ENCODE peak calls at places on chromosomes 13 and 19, in six cellular contexts. One of them, this sample, is unnamed.
A peak's percentile ranks its signal among the peaks of the same experiment; 100 is the strongest.

GRCh38 chr13:73451120-73452029 is 392.6 kb downstream of the KLF5 start:
- DNase-seq in IMR-90: no peak
- DNase-seq in adrenal gland: no peak
- DNase-seq in fibroblast of lung: no peak
- DNase-seq in thoracic aorta: no peak
- DNase-seq in cardiac muscle cell: no peak
- DNase-seq in this sample: no peak

GRCh38 chr13:81778350-81778749 is 1437.4 kb upstream of the SPRY2 start:
- DNase-seq in IMR-90: no peak
- DNase-seq in adrenal gland: no peak
- DNase-seq in fibroblast of lung: no peak
- DNase-seq in thoracic aorta: no peak
- DNase-seq in cardiac muscle cell: no peak
- DNase-seq in this sample: no peak

GRCh38 chr19:10640361-10640760 is 13.8 kb upstream of the ILF3 start:
- DNase-seq in IMR-90: no peak
- DNase-seq in adrenal gland: no peak
- DNase-seq in fibroblast of lung: no peak
- DNase-seq in thoracic aorta: no peak
- DNase-seq in cardiac muscle cell: no peak
- DNase-seq in this sample: no peak

GRCh38 chr19:45542234-45542668 is 35.0 kb downstream of the VASP start:
- DNase-seq in IMR-90: no peak
- DNase-seq in adrenal gland: no peak
- DNase-seq in fibroblast of lung: no peak
- DNase-seq in thoracic aorta: no peak
- DNase-seq in cardiac muscle cell: no peak
- DNase-seq in this sample: no peak

GRCh38 chr19:3849092-3849491 is 19.7 kb downstream of the ZFR2 start:
- DNase-seq in IMR-90: no peak
- DNase-seq in adrenal gland: no peak
- DNase-seq in fibroblast of lung: no peak
- DNase-seq in thoracic aorta: no peak
- DNase-seq in cardiac muscle cell: peak; percentile 44
- DNase-seq in this sample: no peak

GRCh38 chr13:64723735-64724134 is 2506.4 kb downstream of the PCDH9 start:
- DNase-seq in IMR-90: peak; percentile 94
- DNase-seq in adrenal gland: no peak
- DNase-seq in fibroblast of lung: peak; percentile 97
- DNase-seq in thoracic aorta: no peak
- DNase-seq in cardiac muscle cell: peak; percentile 24
- DNase-seq in this sample: peak; percentile 47

GRCh38 chr19:32881766-32882165 is 12.2 kb upstream of the SLC7A9 start:
- DNase-seq in IMR-90: no peak
- DNase-seq in adrenal gland: peak; percentile 10
- DNase-seq in fibroblast of lung: no peak
- DNase-seq in thoracic aorta: no peak
- DNase-seq in cardiac muscle cell: no peak
- DNase-seq in this sample: no peak

GRCh38 chr19:48651682-48652046 is 5.7 kb upstream of the CA11 start:
- DNase-seq in IMR-90: no peak
- DNase-seq in adrenal gland: no peak
- DNase-seq in fibroblast of lung: no peak
- DNase-seq in thoracic aorta: no peak
- DNase-seq in cardiac muscle cell: no peak
- DNase-seq in this sample: no peak

GRCh38 chr19:19477705-19478383 is 37.5 kb downstream of the TSSK6 start:
- DNase-seq in IMR-90: no peak
- DNase-seq in adrenal gland: no peak
- DNase-seq in fibroblast of lung: no peak
- DNase-seq in thoracic aorta: no peak
- DNase-seq in cardiac muscle cell: no peak
- DNase-seq in this sample: no peak

GRCh38 chr13:41408061-41408460 is 49.3 kb upstream of the RGCC start:
- DNase-seq in IMR-90: no peak
- DNase-seq in adrenal gland: no peak
- DNase-seq in fibroblast of lung: peak; percentile 12
- DNase-seq in thoracic aorta: no peak
- DNase-seq in cardiac muscle cell: no peak
- DNase-seq in this sample: no peak

GRCh38 chr13:46355906-46356305 is 31.1 kb downstream of the RUBCNL start:
- DNase-seq in IMR-90: no peak
- DNase-seq in adrenal gland: no peak
- DNase-seq in fibroblast of lung: peak; percentile 49
- DNase-seq in thoracic aorta: no peak
- DNase-seq in cardiac muscle cell: no peak
- DNase-seq in this sample: no peak

GRCh38 chr19:45505151-45505995 is 1.9 kb upstream of the VASP start:
- DNase-seq in IMR-90: peak; percentile 58
- DNase-seq in adrenal gland: no peak
- DNase-seq in fibroblast of lung: peak; percentile 48
- DNase-seq in thoracic aorta: no peak
- DNase-seq in cardiac muscle cell: no peak
- DNase-seq in this sample: no peak

GRCh38 chr13:59088716-59089115 is 1075.0 kb downstream of the DIAPH3 start:
- DNase-seq in IMR-90: peak; percentile 78
- DNase-seq in adrenal gland: no peak
- DNase-seq in fibroblast of lung: peak; percentile 91
- DNase-seq in thoracic aorta: no peak
- DNase-seq in cardiac muscle cell: no peak
- DNase-seq in this sample: no peak

GRCh38 chr19:49084206-49085019 is 838 bp upstream of the SNRNP70 start:
- DNase-seq in IMR-90: no peak
- DNase-seq in adrenal gland: no peak
- DNase-seq in fibroblast of lung: no peak
- DNase-seq in thoracic aorta: no peak
- DNase-seq in cardiac muscle cell: no peak
- DNase-seq in this sample: no peak

GRCh38 chr19:27975419-27976005 is 1237.4 kb downstream of the UQCRFS1 start:
- DNase-seq in IMR-90: no peak
- DNase-seq in adrenal gland: no peak
- DNase-seq in fibroblast of lung: no peak
- DNase-seq in thoracic aorta: no peak
- DNase-seq in cardiac muscle cell: no peak
- DNase-seq in this sample: no peak

GRCh38 chr13:59532405-59532804 is 631.3 kb downstream of the DIAPH3 start:
- DNase-seq in IMR-90: no peak
- DNase-seq in adrenal gland: no peak
- DNase-seq in fibroblast of lung: peak; percentile 42
- DNase-seq in thoracic aorta: no peak
- DNase-seq in cardiac muscle cell: no peak
- DNase-seq in this sample: no peak

GRCh38 chr19:42634409-42635232 is 39.9 kb upstream of the CEACAM8 start:
- DNase-seq in IMR-90: peak; percentile 20
- DNase-seq in adrenal gland: peak; percentile 57
- DNase-seq in fibroblast of lung: peak; percentile 6
- DNase-seq in thoracic aorta: no peak
- DNase-seq in cardiac muscle cell: no peak
- DNase-seq in this sample: no peak

GRCh38 chr13:23621316-23621645 is 51.1 kb downstream of the TNFRSF19 start:
- DNase-seq in IMR-90: peak; percentile 96
- DNase-seq in adrenal gland: no peak
- DNase-seq in fibroblast of lung: peak; percentile 95
- DNase-seq in thoracic aorta: no peak
- DNase-seq in cardiac muscle cell: no peak
- DNase-seq in this sample: no peak

GRCh38 chr13:109651854-109652253 is 134.5 kb downstream of the IRS2 start:
- DNase-seq in IMR-90: no peak
- DNase-seq in adrenal gland: no peak
- DNase-seq in fibroblast of lung: no peak
- DNase-seq in thoracic aorta: no peak
- DNase-seq in cardiac muscle cell: no peak
- DNase-seq in this sample: no peak

GRCh38 chr19:29263305-29264080 is 50.5 kb upstream of the UQCRFS1 start:
- DNase-seq in IMR-90: peak; percentile 17
- DNase-seq in adrenal gland: peak; percentile 70
- DNase-seq in fibroblast of lung: no peak
- DNase-seq in thoracic aorta: no peak
- DNase-seq in cardiac muscle cell: peak; percentile 68
- DNase-seq in this sample: no peak

GRCh38 chr19:13872695-13873389 is 4.1 kb upstream of the NANOS3 start:
- DNase-seq in IMR-90: no peak
- DNase-seq in adrenal gland: no peak
- DNase-seq in fibroblast of lung: no peak
- DNase-seq in thoracic aorta: no peak
- DNase-seq in cardiac muscle cell: peak; percentile 70
- DNase-seq in this sample: no peak

GRCh38 chr13:50130686-50131051 is 115.4 kb downstream of the KCNRG start:
- DNase-seq in IMR-90: peak; percentile 47
- DNase-seq in adrenal gland: no peak
- DNase-seq in fibroblast of lung: no peak
- DNase-seq in thoracic aorta: no peak
- DNase-seq in cardiac muscle cell: peak; percentile 41
- DNase-seq in this sample: no peak

GRCh38 chr13:113598081-113598410 is 13.5 kb downstream of the TFDP1 start:
- DNase-seq in IMR-90: no peak
- DNase-seq in adrenal gland: no peak
- DNase-seq in fibroblast of lung: no peak
- DNase-seq in thoracic aorta: no peak
- DNase-seq in cardiac muscle cell: no peak
- DNase-seq in this sample: no peak

GRCh38 chr13:36453518-36453917 is 21.2 kb downstream of the CCNA1 start:
- DNase-seq in IMR-90: peak; percentile 2
- DNase-seq in adrenal gland: no peak
- DNase-seq in fibroblast of lung: peak; percentile 20
- DNase-seq in thoracic aorta: no peak
- DNase-seq in cardiac muscle cell: peak; percentile 34
- DNase-seq in this sample: no peak

GRCh38 chr13:24747248-24748151 is 16.5 kb upstream of the RNF17 start:
- DNase-seq in IMR-90: no peak
- DNase-seq in adrenal gland: no peak
- DNase-seq in fibroblast of lung: peak; percentile 15
- DNase-seq in thoracic aorta: no peak
- DNase-seq in cardiac muscle cell: peak; percentile 47
- DNase-seq in this sample: no peak

GRCh38 chr19:28610731-28611130 is 602.2 kb downstream of the UQCRFS1 start:
- DNase-seq in IMR-90: no peak
- DNase-seq in adrenal gland: no peak
- DNase-seq in fibroblast of lung: no peak
- DNase-seq in thoracic aorta: no peak
- DNase-seq in cardiac muscle cell: no peak
- DNase-seq in this sample: no peak

DNA sequence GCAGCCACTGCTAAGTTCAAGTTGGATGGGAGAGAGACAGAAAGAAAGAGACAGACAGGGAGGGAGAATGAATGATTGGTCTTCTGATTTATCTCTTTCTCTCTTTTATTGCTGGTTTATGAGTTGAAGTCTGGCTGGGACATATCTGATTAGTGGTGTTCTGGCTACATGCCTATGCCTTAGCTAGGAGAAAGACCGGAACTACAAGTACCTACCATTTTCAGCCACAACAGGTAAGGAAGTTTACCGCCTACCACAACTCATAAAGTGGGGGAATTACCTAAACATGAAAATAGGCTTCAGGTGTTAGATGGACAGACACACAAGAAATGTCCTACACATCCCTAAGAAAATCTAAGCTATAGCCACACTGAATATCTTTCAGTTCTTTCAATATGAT is 36.6 kb upstream of the GPC6 start:
- DNase-seq in IMR-90: no peak
- DNase-seq in adrenal gland: no peak
- DNase-seq in fibroblast of lung: no peak
- DNase-seq in thoracic aorta: no peak
- DNase-seq in cardiac muscle cell: no peak
- DNase-seq in this sample: no peak
- H3K4me3 ChIP-seq in IMR-90: no peak overlapping the region
- H3K4me3 ChIP-seq in adrenal gland: no peak overlapping the region
- H3K4me3 ChIP-seq in fibroblast of lung: no peak overlapping the region
- H3K4me3 ChIP-seq in thoracic aorta: no peak overlapping the region
- H3K4me3 ChIP-seq in cardiac muscle cell: no peak overlapping the region
- H3K4me3 ChIP-seq in this sample: no peak overlapping the region

GRCh38 chr19:911197-912033 is 1.6 kb downstream of the R3HDM4 start:
- DNase-seq in IMR-90: no peak
- DNase-seq in adrenal gland: no peak
- DNase-seq in fibroblast of lung: no peak
- DNase-seq in thoracic aorta: no peak
- DNase-seq in cardiac muscle cell: no peak
- DNase-seq in this sample: no peak
- H3K4me3 ChIP-seq in IMR-90: peak overlapping the region; percentile 17
- H3K4me3 ChIP-seq in adrenal gland: no peak overlapping the region
- H3K4me3 ChIP-seq in fibroblast of lung: no peak overlapping the region
- H3K4me3 ChIP-seq in thoracic aorta: no peak overlapping the region
- H3K4me3 ChIP-seq in cardiac muscle cell: no peak overlapping the region
- H3K4me3 ChIP-seq in this sample: no peak overlapping the region

GRCh38 chr19:50720181-50720920 is 749 bp upstream of the SHANK1 start:
- DNase-seq in IMR-90: no peak
- DNase-seq in adrenal gland: no peak
- DNase-seq in fibroblast of lung: no peak
- DNase-seq in thoracic aorta: no peak
- DNase-seq in cardiac muscle cell: no peak
- DNase-seq in this sample: no peak

GRCh38 chr19:50723069-50723468 is at the start of gene CLEC11A:
- DNase-seq in IMR-90: peak; percentile 80
- DNase-seq in adrenal gland: peak; percentile 65
- DNase-seq in fibroblast of lung: no peak
- DNase-seq in thoracic aorta: no peak
- DNase-seq in cardiac muscle cell: no peak
- DNase-seq in this sample: no peak

GRCh38 chr19:50720921-50721291 is 1.3 kb upstream of the SHANK1 start:
- DNase-seq in IMR-90: peak; percentile 73
- DNase-seq in adrenal gland: no peak
- DNase-seq in fibroblast of lung: no peak
- DNase-seq in thoracic aorta: no peak
- DNase-seq in cardiac muscle cell: no peak
- DNase-seq in this sample: no peak

GRCh38 chr19:50722248-50723013 is 733 bp upstream of the CLEC11A start:
- DNase-seq in IMR-90: peak; percentile 6
- DNase-seq in adrenal gland: no peak
- DNase-seq in fibroblast of lung: no peak
- DNase-seq in thoracic aorta: no peak
- DNase-seq in cardiac muscle cell: no peak
- DNase-seq in this sample: no peak

GRCh38 chr19:50721441-50722137 is 1.6 kb upstream of the CLEC11A start:
- DNase-seq in IMR-90: no peak
- DNase-seq in adrenal gland: peak; percentile 84
- DNase-seq in fibroblast of lung: no peak
- DNase-seq in thoracic aorta: no peak
- DNase-seq in cardiac muscle cell: no peak
- DNase-seq in this sample: no peak
- H3K4me3 ChIP-seq in IMR-90: no peak overlapping the region
- H3K4me3 ChIP-seq in adrenal gland: no peak overlapping the region
- H3K4me3 ChIP-seq in fibroblast of lung: no peak overlapping the region
- H3K4me3 ChIP-seq in thoracic aorta: no peak overlapping the region
- H3K4me3 ChIP-seq in cardiac muscle cell: no peak overlapping the region
- H3K4me3 ChIP-seq in this sample: no peak overlapping the region

DNA sequence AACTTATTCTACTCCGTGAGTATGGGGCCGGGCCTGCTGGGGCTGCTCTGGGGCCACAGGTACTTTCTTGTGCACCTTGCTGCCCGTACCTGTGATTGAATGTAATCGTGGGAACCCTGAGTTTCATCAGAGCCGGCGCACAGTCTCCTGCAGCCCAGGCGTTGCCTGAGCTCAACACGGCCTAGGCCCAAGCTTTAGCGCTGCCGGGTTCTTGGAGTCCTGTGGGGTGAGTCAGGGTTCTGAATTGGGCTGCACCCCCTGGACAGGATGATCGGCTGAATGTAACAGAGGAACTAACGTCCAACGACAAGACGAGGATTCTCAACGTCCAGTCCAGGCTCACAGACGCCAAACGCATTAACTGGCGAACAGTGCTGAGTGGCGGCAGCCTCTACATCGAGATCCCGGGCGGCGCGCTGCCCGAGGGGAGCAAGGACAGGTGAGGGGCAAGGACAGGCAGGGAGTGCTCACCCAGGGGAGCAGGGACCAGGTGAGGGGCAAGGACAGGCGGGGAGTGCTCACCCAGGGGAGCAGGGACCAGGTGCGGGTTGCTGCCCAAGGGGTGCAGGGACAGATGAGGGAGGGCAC is 10.4 kb downstream of the PEAK3 start:
- DNase-seq in IMR-90: peak; percentile 75
- DNase-seq in adrenal gland: peak; percentile 81
- DNase-seq in fibroblast of lung: peak; percentile 87
- DNase-seq in thoracic aorta: no peak
- DNase-seq in cardiac muscle cell: no peak
- DNase-seq in this sample: peak; percentile 61
- H3K4me3 ChIP-seq in IMR-90: peak overlapping the region; percentile 71
- H3K4me3 ChIP-seq in adrenal gland: no peak overlapping the region
- H3K4me3 ChIP-seq in fibroblast of lung: peak overlapping the region; percentile 99
- H3K4me3 ChIP-seq in thoracic aorta: peak overlapping the region; percentile 100
- H3K4me3 ChIP-seq in cardiac muscle cell: peak overlapping the region; percentile 96
- H3K4me3 ChIP-seq in this sample: peak overlapping the region; percentile 95